ENCODE peak calls at places on chromosomes 2 and 18, in six cellular contexts. I is adrenal gland, Q is transverse colon, J is body of pancreas, L is heart left ventricle, F is uterus. B is an unnamed sample. For H3K27me3, the result is how much of the 10 kb centered on the place peaks cover.

GRCh38 chr2:2938481-2938880 is 439.1 kb downstream of the EIPR1 start:
- DNase-seq in L (no peak), F (no peak), Q (no peak), J (no peak), I (no peak), B (no peak)

GRCh38 chr2:218218409-218219185 is 1.6 kb downstream of the ARPC2 start:
- DNase-seq in F (no peak), I (no peak), J (no peak), Q (no peak), L (no peak), B (no peak)

GRCh38 chr2:27016801-27017325 is 15.9 kb upstream of the TMEM214 start:
- DNase-seq in Q (peak), I (no peak), J (peak), L (peak), F (peak), B (no peak)

GRCh38 chr2:143026411-143027054 is 102.7 kb upstream of the ARHGAP15 start:
- DNase-seq in Q (no peak), J (no peak), I (no peak), F (peak), L (peak), B (no peak)

GRCh38 chr18:57915241-57915640 is 112.1 kb upstream of the ATP8B1 start:
- DNase-seq in Q (no peak), L (no peak), I (no peak), J (no peak), F (no peak), B (no peak)

GRCh38 chr18:45046961-45047360 is 366.3 kb downstream of the SETBP1 start:
- DNase-seq in F (no peak), L (no peak), Q (no peak), I (no peak), J (no peak), B (no peak)

GRCh38 chr2:236568068-236568921 is 1.3 kb upstream of the ACKR3 start:
- DNase-seq in L (peak), J (peak), I (no peak), Q (peak), F (peak), B (peak)

GRCh38 chr2:199485732-199486335 is 28.1 kb upstream of the SATB2 start:
- DNase-seq in I (peak), L (no peak), F (no peak), Q (peak), J (peak), B (no peak)

GRCh38 chr2:1817256-1818127 is 73.2 kb upstream of the PXDN start:
- DNase-seq in F (peak), L (peak), I (peak), J (peak), Q (peak), B (peak)

GRCh38 chr2:9639000-9639602 is 8.3 kb upstream of the YWHAQ start:
- DNase-seq in J (no peak), L (no peak), I (no peak), F (peak), Q (no peak), B (no peak)

GRCh38 chr2:44649426-44649825 is 287.7 kb downstream of the CAMKMT start:
- DNase-seq in J (no peak), L (no peak), I (no peak), F (no peak), Q (no peak), B (no peak)

GRCh38 chr2:169395821-169396374 is 33.6 kb upstream of the LRP2 start:
- DNase-seq in L (no peak), I (no peak), Q (no peak), F (no peak), J (no peak), B (no peak)

GRCh38 chr2:35503738-35504160 is 851.8 kb upstream of the CRIM1 start:
- DNase-seq in F (no peak), L (no peak), I (no peak), Q (no peak), J (no peak), B (no peak)

GRCh38 chr18:55779711-55780590 is 192.0 kb upstream of the TCF4 start:
- DNase-seq in L (peak), F (peak), J (no peak), I (peak), Q (peak), B (peak)

GRCh38 chr2:178949151-178949550 is 100.8 kb downstream of the CCDC141 start:
- DNase-seq in Q (no peak), L (no peak), I (no peak), J (no peak), F (no peak), B (no peak)
- H3K27me3 ChIP-seq in Q (under half), L (under half), I (under half), J (under half), F (under half), B (under half)

GRCh38 chr2:84960157-84960506 is 10.8 kb upstream of the KCMF1 start:
- DNase-seq in L (no peak), J (no peak), Q (no peak), I (no peak), F (no peak), B (no peak)
- TF ChIP-seq POLR2A in L (no peak), J (no peak), Q (no peak), I (no peak), F (no peak), B (no peak)

GRCh38 chr2:39228413-39229209 is 15.2 kb downstream of the CDKL4 start:
- DNase-seq in L (no peak), I (no peak), J (no peak), Q (no peak), F (no peak), B (no peak)
- TF ChIP-seq CTCF in L (no peak), I (no peak), J (no peak), Q (no peak), F (no peak), B (no peak)

GRCh38 chr2:137291810-137292209 is 526.5 kb downstream of the THSD7B start:
- DNase-seq in I (no peak), J (no peak), L (no peak), Q (no peak), F (no peak), B (no peak)
- H3K27me3 ChIP-seq in I (under half), J (under half), L (under half), Q (under half), F (under half), B (under half)

GRCh38 chr2:96531872-96532505 is 4.6 kb upstream of the ARID5A start:
- DNase-seq in Q (peak), I (peak), J (peak), F (peak), L (peak), B (peak)
- TF ChIP-seq POLR2A in Q (peak), I (peak), J (peak), F (peak), L (peak), B (no peak)

B was measured in sigmoid colon.